ENCODE peak calls at places on chromosomes 1 and 21, in five cellular contexts. J is thoracic aorta, E is coronary artery, N is body of pancreas, T is fibroblast of lung. Q is an unnamed sample.

GRCh38 chr1:211830330-211831142 is at the start of gene LPGAT1:
- DNase-seq in J (peak; percentile 5), N (peak; percentile 83), T (peak; percentile 65), E (peak; percentile 75), Q (peak; percentile 79)

GRCh38 chr1:190320952-190321351 is 156.7 kb downstream of the BRINP3 start:
- DNase-seq in J (no peak), N (no peak), T (peak; percentile 54), E (no peak), Q (no peak)

GRCh38 chr1:90763930-90764329 is 46.8 kb upstream of the BARHL2 start:
- DNase-seq in E (no peak), N (no peak), T (no peak), J (no peak), Q (no peak)

GRCh38 chr1:5514519-5515183 is 477.6 kb downstream of the NPHP4 start:
- DNase-seq in J (no peak), T (peak; percentile 0), N (peak; percentile 78), E (no peak), Q (peak; percentile 86)

GRCh38 chr1:235649722-235650163 is at the start of gene GNG4:
- DNase-seq in E (no peak), T (no peak), J (no peak), N (no peak), Q (no peak)

GRCh38 chr1:66687333-66687732 is 64.9 kb upstream of the DYNLT5 start:
- DNase-seq in E (no peak), T (no peak), J (no peak), N (no peak), Q (no peak)

GRCh38 chr1:18279713-18280074 is 172.1 kb downstream of the IGSF21 start:
- DNase-seq in J (no peak), E (no peak), N (no peak), T (no peak), Q (no peak)

GRCh38 chr1:157152510-157152909 is 14.3 kb upstream of the ETV3 start:
- DNase-seq in E (no peak), T (no peak), J (no peak), N (no peak), Q (no peak)

GRCh38 chr1:199197695-199198094 is 558.9 kb downstream of the PTPRC start:
- DNase-seq in E (no peak), J (no peak), T (no peak), N (no peak), Q (no peak)

GRCh38 chr1:180632326-180633088 is 685 bp downstream of the XPR1 start:
- DNase-seq in J (no peak), E (no peak), N (peak; percentile 67), T (no peak), Q (peak; percentile 67)

GRCh38 chr1:115655307-115655664 is 13.5 kb downstream of the VANGL1 start:
- DNase-seq in E (peak; percentile 14), N (no peak), J (no peak), T (no peak), Q (no peak)

GRCh38 chr1:8871539-8871935 is 6.9 kb downstream of the ENO1 start:
- DNase-seq in J (no peak), N (no peak), E (no peak), T (no peak), Q (no peak)

GRCh38 chr1:224784606-224785328 is 144.7 kb upstream of the DNAH14 start:
- DNase-seq in N (no peak), J (no peak), E (no peak), T (peak; percentile 78), Q (no peak)

GRCh38 chr1:196558424-196558823 is 49.8 kb downstream of the KCNT2 start:
- DNase-seq in E (no peak), J (no peak), N (no peak), T (peak; percentile 92), Q (no peak)

GRCh38 chr1:2459757-2460156 is 16.3 kb upstream of the PLCH2 start:
- DNase-seq in J (no peak), E (no peak), T (peak; percentile 33), N (no peak), Q (peak; percentile 81)

GRCh38 chr1:68791800-68792199 is 294.9 kb upstream of the DEPDC1 start:
- DNase-seq in J (no peak), T (no peak), N (no peak), E (no peak), Q (no peak)

GRCh38 chr1:118249641-118250040 is 64.6 kb upstream of the SPAG17 start:
- DNase-seq in E (no peak), N (no peak), J (no peak), T (no peak), Q (no peak)

GRCh38 chr1:39896909-39897685 is 4.6 kb downstream of the MYCL start:
- DNase-seq in E (no peak), J (no peak), T (peak; percentile 85), N (no peak), Q (no peak)

DNA sequence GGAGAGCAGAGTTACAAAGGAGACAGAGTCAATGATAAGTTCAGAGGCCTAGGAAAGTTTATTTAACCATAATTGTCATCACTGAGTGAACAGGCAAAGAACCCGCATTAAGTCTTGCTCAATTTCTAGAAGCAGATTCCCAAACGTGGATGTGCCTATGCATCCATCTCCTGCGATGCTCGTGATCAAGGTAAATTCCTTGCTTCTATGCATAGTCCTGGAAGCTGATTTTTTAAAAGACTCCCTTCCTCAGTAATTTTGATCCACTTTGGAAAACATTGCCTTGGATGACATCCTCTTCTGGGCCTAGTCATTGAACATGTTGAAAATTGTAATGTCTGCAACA is 116.4 kb downstream of the TNFSF18 start:
- DNase-seq in T (no peak), J (no peak), E (no peak), N (no peak), Q (no peak)
- H3K27ac ChIP-seq in T (peak overlapping the region; percentile 53), J (peak overlapping the region; percentile 40), E (peak overlapping the region; percentile 9), N (peak overlapping the region; percentile 0), Q (no peak overlapping the region)

GRCh38 chr1:16256478-16256877 is 19.5 kb upstream of the CPLANE2 start:
- DNase-seq in N (no peak), J (no peak), T (no peak), E (peak; percentile 16), Q (no peak)
- H3K27ac ChIP-seq in N (no peak overlapping the region), J (no peak overlapping the region), T (no peak overlapping the region), E (no peak overlapping the region), Q (no peak overlapping the region)

GRCh38 chr1:182829285-182829932 is 9.7 kb upstream of the DHX9 start:
- DNase-seq in E (no peak), N (no peak), T (no peak), J (no peak), Q (no peak)

GRCh38 chr1:182826892-182827291 is 12.3 kb upstream of the DHX9 start:
- DNase-seq in N (no peak), E (no peak), J (no peak), T (no peak), Q (no peak)
- H3K27ac ChIP-seq in N (no peak overlapping the region), E (no peak overlapping the region), J (no peak overlapping the region), T (no peak overlapping the region), Q (no peak overlapping the region)

DNA sequence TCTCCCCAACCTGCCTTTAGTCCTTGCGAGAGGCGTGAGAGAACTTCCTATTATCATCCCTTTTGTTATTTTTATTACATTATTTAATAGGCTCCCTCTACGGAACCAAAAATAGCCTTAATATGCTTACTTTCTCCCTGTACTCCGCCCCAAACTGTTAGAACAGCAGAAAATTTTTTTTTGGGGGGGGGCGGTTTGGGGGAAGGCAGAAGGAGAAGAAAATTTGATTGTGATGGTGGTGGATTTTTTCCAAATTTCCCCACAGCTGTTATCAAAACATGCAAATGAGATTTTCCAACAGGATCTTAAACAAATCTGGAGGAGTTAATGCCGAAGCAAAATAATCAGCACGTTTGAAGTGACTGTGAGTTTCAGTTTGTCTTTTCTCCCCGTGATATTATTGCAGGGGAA is 1.4 kb upstream of the PRRX1 start:
- DNase-seq in N (no peak), J (no peak), E (no peak), T (no peak), Q (no peak)
- H3K27ac ChIP-seq in N (no peak overlapping the region), J (peak overlapping the region; percentile 94), E (peak overlapping the region; percentile 97), T (peak overlapping the region; percentile 97), Q (peak overlapping the region; percentile 91)

GRCh38 chr21:38820471-38821239 is 14.9 kb downstream of the ETS2 start:
- DNase-seq in N (no peak), J (no peak), T (no peak), E (no peak), Q (no peak)

GRCh38 chr21:38822754-38823374 is 17.1 kb downstream of the ETS2 start:
- DNase-seq in J (no peak), T (no peak), E (peak; percentile 70), N (no peak), Q (no peak)

GRCh38 chr21:38821959-38822682 is 16.4 kb downstream of the ETS2 start:
- DNase-seq in N (no peak), J (no peak), E (no peak), T (no peak), Q (no peak)

GRCh38 chr21:38819719-38820147 is 14.0 kb downstream of the ETS2 start:
- DNase-seq in E (peak; percentile 65), J (no peak), N (no peak), T (peak; percentile 88), Q (no peak)

DNA sequence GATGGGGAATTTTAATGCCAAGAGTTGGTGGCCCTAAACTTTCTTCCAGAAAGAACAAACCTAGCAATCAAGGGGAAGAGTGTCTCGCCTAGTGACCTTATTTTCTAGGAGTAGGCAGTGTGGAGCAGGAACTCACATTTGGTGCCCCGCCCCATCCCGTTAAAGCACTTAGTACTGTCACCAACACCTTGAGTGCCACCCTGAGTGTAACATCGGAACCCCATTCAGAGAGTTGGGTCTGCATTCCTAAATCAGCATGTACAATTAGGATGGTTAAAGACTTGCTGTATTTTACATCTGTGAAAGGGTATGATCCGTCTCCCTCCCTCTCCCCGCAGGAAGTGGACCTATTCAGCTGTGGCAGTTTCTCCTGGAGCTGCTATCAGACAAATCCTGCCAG is 15.5 kb downstream of the ETS2 start:
- DNase-seq in N (no peak), T (no peak), E (no peak), J (no peak), Q (no peak)
- H3K27ac ChIP-seq in N (no peak overlapping the region), T (peak overlapping the region; percentile 86), E (peak overlapping the region; percentile 19), J (peak overlapping the region; percentile 84), Q (no peak overlapping the region)

GRCh38 chr1:6700853-6701436 is 671 bp downstream of the DNAJC11 start:
- DNase-seq in T (no peak), E (no peak), N (no peak), J (no peak), Q (peak; percentile 24)
- H3K27ac ChIP-seq in T (peak overlapping the region; percentile 93), E (peak overlapping the region; percentile 71), N (peak overlapping the region; percentile 36), J (peak overlapping the region; percentile 45), Q (peak overlapping the region; percentile 88)

GRCh38 chr1:36119451-36119850 is 5.6 kb downstream of the COL8A2 start:
- DNase-seq in J (no peak), N (no peak), T (peak; percentile 51), E (no peak), Q (no peak)
- H3K27ac ChIP-seq in J (peak overlapping the region; percentile 69), N (no peak overlapping the region), T (no peak overlapping the region), E (peak overlapping the region; percentile 57), Q (peak overlapping the region; percentile 45)

GRCh38 chr1:183103141-183103540 is 79.9 kb downstream of the LAMC1 start:
- DNase-seq in T (no peak), J (no peak), N (no peak), E (no peak), Q (no peak)

GRCh38 chr1:183106166-183106565 is 79.9 kb upstream of the LAMC2 start:
- DNase-seq in N (no peak), T (peak; percentile 68), J (no peak), E (no peak), Q (no peak)

GRCh38 chr1:183106746-183107145 is 79.3 kb upstream of the LAMC2 start:
- DNase-seq in N (no peak), E (no peak), T (peak; percentile 56), J (no peak), Q (no peak)

GRCh38 chr1:183103577-183103976 is 80.4 kb downstream of the LAMC1 start:
- DNase-seq in N (no peak), E (no peak), J (no peak), T (no peak), Q (no peak)

GRCh38 chr1:183105449-183105848 is 80.6 kb upstream of the LAMC2 start:
- DNase-seq in J (no peak), N (no peak), T (peak; percentile 77), E (no peak), Q (no peak)
- H3K27ac ChIP-seq in J (no peak overlapping the region), N (no peak overlapping the region), T (peak overlapping the region; percentile 4), E (no peak overlapping the region), Q (no peak overlapping the region)